ENCODE peak calls at places on chromosome 14, in eight cellular contexts. One of them, this sample, is unnamed. For H3K27me3, the result is how much of the 10 kb centered on the place peaks cover.

GRCh38 chr14:100538566-100539318 is 48.5 kb downstream of the BEGAIN start:
- DNase-seq in HCT116: no peak
- DNase-seq in transverse colon: peak
- DNase-seq in prostate gland: no peak
- DNase-seq in sigmoid colon: peak
- DNase-seq in endothelial cell of umbilical vein: no peak
- DNase-seq in breast epithelium: no peak
- DNase-seq in K562: no peak
- DNase-seq in this sample: no peak

GRCh38 chr14:103496776-103497175 is 25.9 kb downstream of the CKB start:
- DNase-seq in K562: no peak
- DNase-seq in endothelial cell of umbilical vein: no peak
- DNase-seq in breast epithelium: no peak
- DNase-seq in transverse colon: no peak
- DNase-seq in prostate gland: no peak
- DNase-seq in sigmoid colon: no peak
- DNase-seq in HCT116: no peak
- DNase-seq in this sample: no peak

GRCh38 chr14:93103392-93104080 is 12.2 kb downstream of the ITPK1 start:
- DNase-seq in endothelial cell of umbilical vein: no peak
- DNase-seq in K562: no peak
- DNase-seq in breast epithelium: no peak
- DNase-seq in HCT116: no peak
- DNase-seq in transverse colon: peak
- DNase-seq in prostate gland: no peak
- DNase-seq in sigmoid colon: no peak
- DNase-seq in this sample: peak

GRCh38 chr14:65255029-65255545 is 152.8 kb upstream of the MAX start:
- DNase-seq in prostate gland: no peak
- DNase-seq in K562: no peak
- DNase-seq in endothelial cell of umbilical vein: no peak
- DNase-seq in breast epithelium: no peak
- DNase-seq in transverse colon: no peak
- DNase-seq in sigmoid colon: no peak
- DNase-seq in HCT116: peak
- DNase-seq in this sample: no peak

GRCh38 chr14:94374749-94375148 is 13.7 kb downstream of the SERPINA1 start:
- DNase-seq in K562: no peak
- DNase-seq in breast epithelium: no peak
- DNase-seq in endothelial cell of umbilical vein: no peak
- DNase-seq in sigmoid colon: peak
- DNase-seq in HCT116: no peak
- DNase-seq in transverse colon: no peak
- DNase-seq in prostate gland: no peak
- DNase-seq in this sample: no peak

GRCh38 chr14:26594148-26594547 is 3.7 kb downstream of the NOVA1 start:
- DNase-seq in K562: no peak
- DNase-seq in HCT116: no peak
- DNase-seq in endothelial cell of umbilical vein: no peak
- DNase-seq in transverse colon: no peak
- DNase-seq in breast epithelium: no peak
- DNase-seq in prostate gland: no peak
- DNase-seq in sigmoid colon: no peak
- DNase-seq in this sample: no peak

GRCh38 chr14:50599700-50600444 is 39.9 kb downstream of the ATL1 start:
- DNase-seq in breast epithelium: no peak
- DNase-seq in endothelial cell of umbilical vein: peak
- DNase-seq in sigmoid colon: no peak
- DNase-seq in prostate gland: no peak
- DNase-seq in K562: no peak
- DNase-seq in HCT116: peak
- DNase-seq in transverse colon: no peak
- DNase-seq in this sample: no peak

GRCh38 chr14:64294672-64295413 is 672 bp upstream of the ESR2 start:
- DNase-seq in prostate gland: peak
- DNase-seq in breast epithelium: no peak
- DNase-seq in transverse colon: peak
- DNase-seq in endothelial cell of umbilical vein: peak
- DNase-seq in sigmoid colon: peak
- DNase-seq in K562: peak
- DNase-seq in HCT116: peak
- DNase-seq in this sample: peak

GRCh38 chr14:35287481-35288013 is 4.6 kb upstream of the PSMA6 start:
- DNase-seq in endothelial cell of umbilical vein: peak
- DNase-seq in HCT116: no peak
- DNase-seq in transverse colon: peak
- DNase-seq in sigmoid colon: no peak
- DNase-seq in K562: no peak
- DNase-seq in breast epithelium: no peak
- DNase-seq in prostate gland: no peak
- DNase-seq in this sample: peak

GRCh38 chr14:31340297-31341063 is 79.9 kb downstream of the HEATR5A start:
- DNase-seq in K562: no peak
- DNase-seq in endothelial cell of umbilical vein: no peak
- DNase-seq in breast epithelium: no peak
- DNase-seq in prostate gland: no peak
- DNase-seq in HCT116: no peak
- DNase-seq in transverse colon: no peak
- DNase-seq in sigmoid colon: no peak
- DNase-seq in this sample: no peak

DNA sequence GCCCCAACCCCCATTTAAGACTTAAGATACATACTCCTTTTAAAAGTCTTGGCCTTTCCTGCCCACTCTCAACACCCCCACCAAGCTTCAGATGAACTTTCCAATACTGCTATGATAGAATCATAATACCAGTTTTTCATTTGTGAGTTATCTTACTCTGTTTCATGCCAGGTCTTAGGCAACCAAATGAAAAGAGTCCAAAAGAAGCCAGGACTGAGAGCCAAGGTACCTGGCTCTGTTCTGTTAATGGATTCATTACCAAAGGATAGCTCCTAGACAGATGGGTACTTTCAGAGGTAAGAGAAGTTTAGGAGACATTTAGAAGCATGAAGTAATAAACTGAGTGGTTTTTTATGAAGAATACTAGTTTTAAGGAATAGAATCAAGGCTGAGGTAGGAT is 34.2 kb downstream of the FANCM start:
- DNase-seq in sigmoid colon: no peak
- DNase-seq in transverse colon: no peak
- DNase-seq in endothelial cell of umbilical vein: no peak
- DNase-seq in prostate gland: no peak
- DNase-seq in breast epithelium: no peak
- DNase-seq in HCT116: no peak
- DNase-seq in K562: no peak
- DNase-seq in this sample: no peak
- H3K27me3 ChIP-seq in sigmoid colon: under half
- H3K27me3 ChIP-seq in transverse colon: under half
- H3K27me3 ChIP-seq in endothelial cell of umbilical vein: under half
- H3K27me3 ChIP-seq in prostate gland: under half
- H3K27me3 ChIP-seq in breast epithelium: under half
- H3K27me3 ChIP-seq in HCT116: under half
- H3K27me3 ChIP-seq in K562: under half
- H3K27me3 ChIP-seq in this sample: under half

DNA sequence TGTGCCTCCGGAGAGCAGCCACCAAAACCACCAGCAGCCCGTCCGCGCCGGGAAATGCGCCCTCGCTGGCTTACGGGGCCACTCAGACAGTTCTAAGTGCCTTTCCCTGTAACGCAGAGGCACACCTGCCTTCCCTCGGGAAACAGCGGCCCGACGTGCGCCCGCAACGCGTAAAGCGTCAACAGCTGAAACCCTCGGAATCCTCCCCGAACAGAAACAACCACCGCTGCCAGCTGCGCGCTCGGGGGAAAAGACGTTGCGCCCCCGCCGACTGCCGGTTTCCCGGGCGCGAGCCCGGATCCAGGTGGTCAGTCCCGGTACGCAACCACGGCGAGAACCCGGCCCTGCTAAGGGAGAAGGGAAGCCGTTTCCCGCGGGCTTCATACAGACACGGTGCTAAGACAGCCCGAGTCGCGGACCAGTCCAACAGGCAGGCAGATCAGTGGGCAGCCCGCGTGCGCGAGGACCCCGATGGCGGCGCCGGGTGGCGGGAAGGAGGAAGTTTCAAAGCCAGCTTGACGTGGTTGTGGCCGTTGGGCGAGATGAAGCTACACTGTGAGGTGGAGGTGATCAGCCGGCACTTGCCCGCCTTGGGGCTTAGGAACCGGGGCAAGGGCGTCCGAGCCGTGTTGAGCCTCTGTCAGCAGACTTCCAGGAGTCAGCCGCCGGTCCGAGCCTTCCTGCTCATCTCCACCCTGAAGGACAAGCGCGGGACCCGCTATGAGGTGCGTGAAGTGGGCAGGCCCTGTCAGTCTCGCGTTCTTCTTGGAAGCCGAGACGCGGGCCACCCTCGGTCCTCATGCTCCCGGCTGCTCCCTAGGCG is at the start of gene LRR1:
- DNase-seq in K562: peak
- DNase-seq in transverse colon: peak
- DNase-seq in prostate gland: peak
- DNase-seq in endothelial cell of umbilical vein: peak
- DNase-seq in breast epithelium: peak
- DNase-seq in sigmoid colon: peak
- DNase-seq in HCT116: peak
- DNase-seq in this sample: peak
- TF ChIP-seq POLR2A in K562: peak
- TF ChIP-seq POLR2A in transverse colon: peak
- TF ChIP-seq POLR2A in prostate gland: peak
- TF ChIP-seq POLR2A in endothelial cell of umbilical vein: peak
- TF ChIP-seq POLR2A in breast epithelium: no peak
- TF ChIP-seq POLR2A in sigmoid colon: peak
- TF ChIP-seq POLR2A in HCT116: peak
- TF ChIP-seq POLR2A in this sample: no peak

DNA sequence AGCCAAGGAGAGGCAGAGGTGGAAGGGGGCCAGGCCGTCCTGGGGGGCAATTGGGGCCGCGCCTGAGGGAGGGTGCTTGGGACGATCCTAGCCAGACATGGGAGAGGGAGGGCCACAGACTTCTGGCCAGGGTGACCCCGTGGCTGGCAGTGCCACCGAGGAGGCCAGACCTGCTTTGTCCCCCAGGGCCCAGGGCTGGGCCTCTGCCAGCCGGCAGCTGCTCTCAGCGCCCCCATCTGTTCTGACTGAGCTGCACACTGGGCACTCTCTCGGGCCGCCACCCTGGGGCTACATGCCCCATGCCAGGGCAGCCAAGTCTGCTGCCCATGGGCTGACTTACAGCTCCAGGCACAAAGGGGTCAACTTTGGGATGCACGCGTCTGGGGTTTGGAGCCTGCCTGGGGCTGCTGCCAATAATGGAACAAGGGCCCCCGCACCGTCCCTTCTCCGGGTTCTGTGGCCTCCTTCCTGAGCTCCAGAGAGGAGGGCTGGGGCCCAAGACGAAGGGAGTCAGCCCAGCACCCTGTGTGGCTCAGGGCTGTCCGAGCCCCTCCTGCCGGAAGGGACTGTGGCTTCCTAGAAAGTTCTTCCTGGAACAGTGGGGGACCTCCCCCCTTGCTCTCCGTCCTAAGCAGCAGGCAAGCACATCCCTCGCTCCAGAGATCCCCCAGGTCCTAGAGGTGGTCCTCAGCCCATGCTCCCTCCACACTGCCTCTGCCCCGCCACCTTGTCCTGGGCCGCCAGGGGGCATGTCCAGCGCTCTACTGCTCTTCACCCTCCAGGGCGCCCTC is 1.1 kb downstream of the ADSS1 start:
- DNase-seq in HCT116: no peak
- DNase-seq in transverse colon: peak
- DNase-seq in sigmoid colon: no peak
- DNase-seq in endothelial cell of umbilical vein: no peak
- DNase-seq in K562: no peak
- DNase-seq in breast epithelium: no peak
- DNase-seq in prostate gland: no peak
- DNase-seq in this sample: peak
- TF ChIP-seq POLR2AphosphoS5 in HCT116: peak
- TF ChIP-seq POLR2AphosphoS5 in transverse colon: no peak
- TF ChIP-seq POLR2AphosphoS5 in sigmoid colon: no peak
- TF ChIP-seq POLR2AphosphoS5 in endothelial cell of umbilical vein: no peak
- TF ChIP-seq POLR2AphosphoS5 in K562: no peak
- TF ChIP-seq POLR2AphosphoS5 in breast epithelium: no peak
- TF ChIP-seq POLR2AphosphoS5 in prostate gland: no peak
- TF ChIP-seq POLR2AphosphoS5 in this sample: no peak

DNA sequence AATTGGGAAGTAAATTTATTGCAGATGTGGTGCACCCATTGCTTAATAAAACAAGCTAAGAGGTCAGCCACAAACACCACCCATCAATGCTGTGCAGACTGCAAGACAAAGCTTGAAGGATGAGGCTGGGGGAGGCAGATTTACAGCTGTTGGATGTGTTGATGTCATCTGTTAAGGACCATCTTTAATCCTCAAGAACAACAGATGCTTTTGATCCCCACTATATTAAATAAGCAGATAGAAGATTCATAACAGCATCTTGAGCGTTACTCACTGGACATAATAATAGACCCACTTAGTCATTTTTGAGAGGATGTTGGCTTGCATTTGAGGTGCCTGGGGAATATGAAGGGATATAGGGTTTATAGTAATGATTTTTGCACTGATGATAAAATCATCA is 58.8 kb downstream of the GPR68 start:
- DNase-seq in HCT116: no peak
- DNase-seq in endothelial cell of umbilical vein: no peak
- DNase-seq in transverse colon: no peak
- DNase-seq in prostate gland: no peak
- DNase-seq in breast epithelium: no peak
- DNase-seq in sigmoid colon: no peak
- DNase-seq in K562: no peak
- DNase-seq in this sample: no peak
- H3K27me3 ChIP-seq in HCT116: under half
- H3K27me3 ChIP-seq in endothelial cell of umbilical vein: under half
- H3K27me3 ChIP-seq in transverse colon: under half
- H3K27me3 ChIP-seq in prostate gland: under half
- H3K27me3 ChIP-seq in breast epithelium: under half
- H3K27me3 ChIP-seq in sigmoid colon: under half
- H3K27me3 ChIP-seq in K562: under half
- H3K27me3 ChIP-seq in this sample: under half

This sample was measured in stomach.